ENCODE peak calls at places on chromosomes 11 and 22, in four cellular contexts. One of them, this sample, is unnamed.

GRCh38 chr22:29062286-29062949 is 787 bp upstream of the C22orf31 start:
- DNase-seq in NCI-H1092 treated with DMSO at 0.1 percent for 48 hours: no peak
- DNase-seq in NCI-H748 treated with DMSO at 0.1 percent for 48 hours: no peak
- DNase-seq in RWPE2: no peak
- DNase-seq in this sample: peak; percentile 22

GRCh38 chr22:30296851-30297250 is 7.5 kb upstream of the CASTOR1 start:
- DNase-seq in NCI-H1092 treated with DMSO at 0.1 percent for 48 hours: no peak
- DNase-seq in NCI-H748 treated with DMSO at 0.1 percent for 48 hours: no peak
- DNase-seq in RWPE2: no peak
- DNase-seq in this sample: no peak

GRCh38 chr22:46074771-46075551 is 75.4 kb upstream of the PPARA start:
- DNase-seq in NCI-H1092 treated with DMSO at 0.1 percent for 48 hours: no peak
- DNase-seq in NCI-H748 treated with DMSO at 0.1 percent for 48 hours: peak; percentile 23
- DNase-seq in RWPE2: peak; percentile 61
- DNase-seq in this sample: no peak

GRCh38 chr11:76455331-76455730 is 10.5 kb downstream of the EMSY start:
- DNase-seq in NCI-H1092 treated with DMSO at 0.1 percent for 48 hours: no peak
- DNase-seq in NCI-H748 treated with DMSO at 0.1 percent for 48 hours: no peak
- DNase-seq in RWPE2: no peak
- DNase-seq in this sample: no peak

GRCh38 chr22:18000441-18001039 is 23.8 kb downstream of the MICAL3 start:
- DNase-seq in NCI-H1092 treated with DMSO at 0.1 percent for 48 hours: peak; percentile 9
- DNase-seq in NCI-H748 treated with DMSO at 0.1 percent for 48 hours: no peak
- DNase-seq in RWPE2: no peak
- DNase-seq in this sample: peak; percentile 30

GRCh38 chr22:47472636-47473035 is 710.2 kb downstream of the TBC1D22A start:
- DNase-seq in NCI-H1092 treated with DMSO at 0.1 percent for 48 hours: no peak
- DNase-seq in NCI-H748 treated with DMSO at 0.1 percent for 48 hours: no peak
- DNase-seq in RWPE2: no peak
- DNase-seq in this sample: no peak

GRCh38 chr11:108859510-108859909 is 194.6 kb downstream of the DDX10 start:
- DNase-seq in NCI-H1092 treated with DMSO at 0.1 percent for 48 hours: no peak
- DNase-seq in NCI-H748 treated with DMSO at 0.1 percent for 48 hours: no peak
- DNase-seq in RWPE2: no peak
- DNase-seq in this sample: no peak

GRCh38 chr11:66126064-66126463 is 56.0 kb downstream of the PACS1 start:
- DNase-seq in NCI-H1092 treated with DMSO at 0.1 percent for 48 hours: no peak
- DNase-seq in NCI-H748 treated with DMSO at 0.1 percent for 48 hours: no peak
- DNase-seq in RWPE2: no peak
- DNase-seq in this sample: no peak

GRCh38 chr11:45794169-45794568 is 10.8 kb upstream of the SLC35C1 start:
- DNase-seq in NCI-H1092 treated with DMSO at 0.1 percent for 48 hours: peak; percentile 60
- DNase-seq in NCI-H748 treated with DMSO at 0.1 percent for 48 hours: peak; percentile 70
- DNase-seq in RWPE2: no peak
- DNase-seq in this sample: no peak

GRCh38 chr11:86106916-86107315 is 38.0 kb upstream of the PICALM start:
- DNase-seq in NCI-H1092 treated with DMSO at 0.1 percent for 48 hours: no peak
- DNase-seq in NCI-H748 treated with DMSO at 0.1 percent for 48 hours: no peak
- DNase-seq in RWPE2: no peak
- DNase-seq in this sample: peak; percentile 68

GRCh38 chr22:49827307-49827852 is 293 bp downstream of the BRD1 start:
- DNase-seq in NCI-H1092 treated with DMSO at 0.1 percent for 48 hours: no peak
- DNase-seq in NCI-H748 treated with DMSO at 0.1 percent for 48 hours: no peak
- DNase-seq in RWPE2: no peak
- DNase-seq in this sample: no peak

GRCh38 chr11:104918113-104918824 is 20.0 kb upstream of the CASP12 start:
- DNase-seq in NCI-H1092 treated with DMSO at 0.1 percent for 48 hours: no peak
- DNase-seq in NCI-H748 treated with DMSO at 0.1 percent for 48 hours: no peak
- DNase-seq in RWPE2: no peak
- DNase-seq in this sample: peak; percentile 84

GRCh38 chr22:50537765-50538164 is 7.9 kb upstream of the KLHDC7B start:
- DNase-seq in NCI-H1092 treated with DMSO at 0.1 percent for 48 hours: no peak
- DNase-seq in NCI-H748 treated with DMSO at 0.1 percent for 48 hours: no peak
- DNase-seq in RWPE2: no peak
- DNase-seq in this sample: no peak

GRCh38 chr22:23750374-23750743 is 553 bp downstream of the ZNF70 start:
- DNase-seq in NCI-H1092 treated with DMSO at 0.1 percent for 48 hours: no peak
- DNase-seq in NCI-H748 treated with DMSO at 0.1 percent for 48 hours: no peak
- DNase-seq in RWPE2: no peak
- DNase-seq in this sample: peak; percentile 46

GRCh38 chr11:43674566-43674965 is 6.0 kb upstream of the HSD17B12 start:
- DNase-seq in NCI-H1092 treated with DMSO at 0.1 percent for 48 hours: no peak
- DNase-seq in NCI-H748 treated with DMSO at 0.1 percent for 48 hours: no peak
- DNase-seq in RWPE2: no peak
- DNase-seq in this sample: no peak

GRCh38 chr11:121671276-121672168 is 218.8 kb upstream of the SORL1-AS1 start:
- DNase-seq in NCI-H1092 treated with DMSO at 0.1 percent for 48 hours: peak; percentile 98
- DNase-seq in NCI-H748 treated with DMSO at 0.1 percent for 48 hours: peak; percentile 9
- DNase-seq in RWPE2: no peak
- DNase-seq in this sample: peak; percentile 65

GRCh38 chr11:8262552-8263108 is 1.0 kb downstream of the LMO1 start:
- DNase-seq in NCI-H1092 treated with DMSO at 0.1 percent for 48 hours: peak; percentile 49
- DNase-seq in NCI-H748 treated with DMSO at 0.1 percent for 48 hours: peak; percentile 15
- DNase-seq in RWPE2: no peak
- DNase-seq in this sample: peak; percentile 45